ENCODE peak calls at places on chromosomes 2 and 18, in nine cellular contexts. One of them, this sample, is unnamed.

GRCh38 chr2:223269386-223269785 is 217.4 kb downstream of the KCNE4 start:
- DNase-seq in pancreas: no peak
- DNase-seq in iris pigment epithelial cell: peak; percentile 20
- DNase-seq in LoVo: no peak
- DNase-seq in dorsolateral prefrontal cortex: no peak
- DNase-seq in kidney tubule cell: no peak
- DNase-seq in T follicular helper cell: no peak
- DNase-seq in GM13977: no peak
- DNase-seq in Jurkat, Clone E6-1: no peak
- DNase-seq in this sample: no peak

GRCh38 chr2:54329482-54330225 is 73.6 kb upstream of the TSPYL6 start:
- DNase-seq in pancreas: no peak
- DNase-seq in iris pigment epithelial cell: peak; percentile 14
- DNase-seq in LoVo: no peak
- DNase-seq in dorsolateral prefrontal cortex: no peak
- DNase-seq in kidney tubule cell: peak; percentile 34
- DNase-seq in T follicular helper cell: no peak
- DNase-seq in GM13977: peak; percentile 19
- DNase-seq in Jurkat, Clone E6-1: no peak
- DNase-seq in this sample: peak; percentile 80

GRCh38 chr2:217993817-217994459 is 8.9 kb downstream of the TNS1 start:
- DNase-seq in pancreas: peak; percentile 69
- DNase-seq in iris pigment epithelial cell: peak; percentile 54
- DNase-seq in LoVo: peak; percentile 23
- DNase-seq in dorsolateral prefrontal cortex: peak; percentile 43
- DNase-seq in kidney tubule cell: peak; percentile 39
- DNase-seq in T follicular helper cell: peak; percentile 24
- DNase-seq in GM13977: peak; percentile 80
- DNase-seq in Jurkat, Clone E6-1: peak; percentile 8
- DNase-seq in this sample: peak; percentile 65

GRCh38 chr2:69604026-69604678 is 39.4 kb downstream of the AAK1 start:
- DNase-seq in pancreas: peak; percentile 33
- DNase-seq in iris pigment epithelial cell: no peak
- DNase-seq in LoVo: no peak
- DNase-seq in dorsolateral prefrontal cortex: no peak
- DNase-seq in kidney tubule cell: peak; percentile 56
- DNase-seq in T follicular helper cell: no peak
- DNase-seq in GM13977: no peak
- DNase-seq in Jurkat, Clone E6-1: no peak
- DNase-seq in this sample: no peak

GRCh38 chr2:178484245-178485041 is 4.2 kb downstream of the PLEKHA3 start:
- DNase-seq in pancreas: peak; percentile 43
- DNase-seq in iris pigment epithelial cell: no peak
- DNase-seq in LoVo: no peak
- DNase-seq in dorsolateral prefrontal cortex: peak; percentile 30
- DNase-seq in kidney tubule cell: peak; percentile 68
- DNase-seq in T follicular helper cell: no peak
- DNase-seq in GM13977: no peak
- DNase-seq in Jurkat, Clone E6-1: no peak
- DNase-seq in this sample: peak; percentile 62

GRCh38 chr2:74835831-74836674 is 2.1 kb downstream of the HK2 start:
- DNase-seq in pancreas: no peak
- DNase-seq in iris pigment epithelial cell: peak; percentile 40
- DNase-seq in LoVo: peak; percentile 67
- DNase-seq in dorsolateral prefrontal cortex: no peak
- DNase-seq in kidney tubule cell: peak; percentile 65
- DNase-seq in T follicular helper cell: no peak
- DNase-seq in GM13977: peak; percentile 78
- DNase-seq in Jurkat, Clone E6-1: peak; percentile 71
- DNase-seq in this sample: peak; percentile 63

GRCh38 chr2:238160206-238161129 is 1.7 kb downstream of the ERFE start:
- DNase-seq in pancreas: no peak
- DNase-seq in iris pigment epithelial cell: no peak
- DNase-seq in LoVo: no peak
- DNase-seq in dorsolateral prefrontal cortex: no peak
- DNase-seq in kidney tubule cell: no peak
- DNase-seq in T follicular helper cell: no peak
- DNase-seq in GM13977: no peak
- DNase-seq in Jurkat, Clone E6-1: no peak
- DNase-seq in this sample: no peak

GRCh38 chr2:219430633-219431615 is 3.7 kb upstream of the SPEG start:
- DNase-seq in pancreas: no peak
- DNase-seq in iris pigment epithelial cell: no peak
- DNase-seq in LoVo: no peak
- DNase-seq in dorsolateral prefrontal cortex: no peak
- DNase-seq in kidney tubule cell: peak; percentile 38
- DNase-seq in T follicular helper cell: no peak
- DNase-seq in GM13977: no peak
- DNase-seq in Jurkat, Clone E6-1: no peak
- DNase-seq in this sample: peak; percentile 49

GRCh38 chr2:30776831-30777652 is 30.2 kb downstream of the CAPN13 start:
- DNase-seq in pancreas: no peak
- DNase-seq in iris pigment epithelial cell: no peak
- DNase-seq in LoVo: no peak
- DNase-seq in dorsolateral prefrontal cortex: no peak
- DNase-seq in kidney tubule cell: no peak
- DNase-seq in T follicular helper cell: no peak
- DNase-seq in GM13977: no peak
- DNase-seq in Jurkat, Clone E6-1: no peak
- DNase-seq in this sample: no peak

GRCh38 chr2:238811293-238811692 is 36.6 kb upstream of the TWIST2 start:
- DNase-seq in pancreas: no peak
- DNase-seq in iris pigment epithelial cell: no peak
- DNase-seq in LoVo: no peak
- DNase-seq in dorsolateral prefrontal cortex: no peak
- DNase-seq in kidney tubule cell: no peak
- DNase-seq in T follicular helper cell: no peak
- DNase-seq in GM13977: no peak
- DNase-seq in Jurkat, Clone E6-1: no peak
- DNase-seq in this sample: peak; percentile 69

GRCh38 chr2:38627400-38627799 is 24.7 kb upstream of the HNRNPLL start:
- DNase-seq in pancreas: no peak
- DNase-seq in iris pigment epithelial cell: no peak
- DNase-seq in LoVo: no peak
- DNase-seq in dorsolateral prefrontal cortex: no peak
- DNase-seq in kidney tubule cell: no peak
- DNase-seq in T follicular helper cell: no peak
- DNase-seq in GM13977: no peak
- DNase-seq in Jurkat, Clone E6-1: no peak
- DNase-seq in this sample: no peak

GRCh38 chr2:217158906-217159305 is 299.0 kb upstream of the TNP1 start:
- DNase-seq in pancreas: no peak
- DNase-seq in iris pigment epithelial cell: no peak
- DNase-seq in LoVo: no peak
- DNase-seq in dorsolateral prefrontal cortex: no peak
- DNase-seq in kidney tubule cell: no peak
- DNase-seq in T follicular helper cell: no peak
- DNase-seq in GM13977: no peak
- DNase-seq in Jurkat, Clone E6-1: no peak
- DNase-seq in this sample: no peak

GRCh38 chr2:29191817-29192216 is 76.6 kb downstream of the CLIP4 start:
- DNase-seq in pancreas: no peak
- DNase-seq in iris pigment epithelial cell: no peak
- DNase-seq in LoVo: no peak
- DNase-seq in dorsolateral prefrontal cortex: no peak
- DNase-seq in kidney tubule cell: no peak
- DNase-seq in T follicular helper cell: no peak
- DNase-seq in GM13977: no peak
- DNase-seq in Jurkat, Clone E6-1: no peak
- DNase-seq in this sample: no peak

GRCh38 chr2:238902285-238902684 is 54.4 kb downstream of the TWIST2 start:
- DNase-seq in pancreas: no peak
- DNase-seq in iris pigment epithelial cell: no peak
- DNase-seq in LoVo: no peak
- DNase-seq in dorsolateral prefrontal cortex: no peak
- DNase-seq in kidney tubule cell: no peak
- DNase-seq in T follicular helper cell: no peak
- DNase-seq in GM13977: no peak
- DNase-seq in Jurkat, Clone E6-1: no peak
- DNase-seq in this sample: no peak

GRCh38 chr2:20343128-20343527 is 7.5 kb downstream of the PUM2 start:
- DNase-seq in pancreas: no peak
- DNase-seq in iris pigment epithelial cell: peak; percentile 56
- DNase-seq in LoVo: no peak
- DNase-seq in dorsolateral prefrontal cortex: no peak
- DNase-seq in kidney tubule cell: peak; percentile 50
- DNase-seq in T follicular helper cell: no peak
- DNase-seq in GM13977: no peak
- DNase-seq in Jurkat, Clone E6-1: no peak
- DNase-seq in this sample: no peak

GRCh38 chr18:70221156-70221910 is 15.8 kb upstream of the RTTN start:
- DNase-seq in pancreas: no peak
- DNase-seq in iris pigment epithelial cell: no peak
- DNase-seq in LoVo: no peak
- DNase-seq in dorsolateral prefrontal cortex: no peak
- DNase-seq in kidney tubule cell: no peak
- DNase-seq in T follicular helper cell: no peak
- DNase-seq in GM13977: no peak
- DNase-seq in Jurkat, Clone E6-1: no peak
- DNase-seq in this sample: no peak

GRCh38 chr2:45494275-45494977 is 116.6 kb downstream of the SRBD1 start:
- DNase-seq in pancreas: no peak
- DNase-seq in iris pigment epithelial cell: peak; percentile 74
- DNase-seq in LoVo: peak; percentile 66
- DNase-seq in dorsolateral prefrontal cortex: no peak
- DNase-seq in kidney tubule cell: peak; percentile 64
- DNase-seq in T follicular helper cell: no peak
- DNase-seq in GM13977: peak; percentile 50
- DNase-seq in Jurkat, Clone E6-1: peak; percentile 39
- DNase-seq in this sample: peak; percentile 91

GRCh38 chr2:101998556-101999121 is 6.9 kb downstream of the IL1R2 start:
- DNase-seq in pancreas: no peak
- DNase-seq in iris pigment epithelial cell: no peak
- DNase-seq in LoVo: no peak
- DNase-seq in dorsolateral prefrontal cortex: no peak
- DNase-seq in kidney tubule cell: no peak
- DNase-seq in T follicular helper cell: no peak
- DNase-seq in GM13977: no peak
- DNase-seq in Jurkat, Clone E6-1: peak; percentile 51
- DNase-seq in this sample: no peak

GRCh38 chr2:109694190-109694589 is 80.0 kb downstream of the SOWAHC start:
- DNase-seq in pancreas: no peak
- DNase-seq in iris pigment epithelial cell: peak; percentile 31
- DNase-seq in LoVo: no peak
- DNase-seq in dorsolateral prefrontal cortex: no peak
- DNase-seq in kidney tubule cell: peak; percentile 62
- DNase-seq in T follicular helper cell: no peak
- DNase-seq in GM13977: no peak
- DNase-seq in Jurkat, Clone E6-1: no peak
- DNase-seq in this sample: peak; percentile 39

GRCh38 chr2:233129351-233129978 is 69.3 kb downstream of the INPP5D start:
- DNase-seq in pancreas: no peak
- DNase-seq in iris pigment epithelial cell: no peak
- DNase-seq in LoVo: no peak
- DNase-seq in dorsolateral prefrontal cortex: no peak
- DNase-seq in kidney tubule cell: no peak
- DNase-seq in T follicular helper cell: no peak
- DNase-seq in GM13977: no peak
- DNase-seq in Jurkat, Clone E6-1: no peak
- DNase-seq in this sample: no peak

GRCh38 chr2:34096552-34097171 is 497.6 kb upstream of the FAM98A start:
- DNase-seq in pancreas: peak; percentile 40
- DNase-seq in iris pigment epithelial cell: peak; percentile 61
- DNase-seq in LoVo: peak; percentile 55
- DNase-seq in dorsolateral prefrontal cortex: peak; percentile 54
- DNase-seq in kidney tubule cell: peak; percentile 75
- DNase-seq in T follicular helper cell: peak; percentile 11
- DNase-seq in GM13977: peak; percentile 15
- DNase-seq in Jurkat, Clone E6-1: peak; percentile 16
- DNase-seq in this sample: peak; percentile 79

GRCh38 chr2:241545523-241546473 is 12.7 kb upstream of the BOK start:
- DNase-seq in pancreas: no peak
- DNase-seq in iris pigment epithelial cell: no peak
- DNase-seq in LoVo: no peak
- DNase-seq in dorsolateral prefrontal cortex: no peak
- DNase-seq in kidney tubule cell: no peak
- DNase-seq in T follicular helper cell: no peak
- DNase-seq in GM13977: no peak
- DNase-seq in Jurkat, Clone E6-1: no peak
- DNase-seq in this sample: no peak

GRCh38 chr2:127423476-127423840 is 5.2 kb downstream of the PROC start:
- DNase-seq in pancreas: no peak
- DNase-seq in iris pigment epithelial cell: no peak
- DNase-seq in LoVo: peak; percentile 80
- DNase-seq in dorsolateral prefrontal cortex: no peak
- DNase-seq in kidney tubule cell: no peak
- DNase-seq in T follicular helper cell: no peak
- DNase-seq in GM13977: no peak
- DNase-seq in Jurkat, Clone E6-1: no peak
- DNase-seq in this sample: no peak

GRCh38 chr2:49251766-49252165 is 97.5 kb upstream of the FSHR start:
- DNase-seq in pancreas: no peak
- DNase-seq in iris pigment epithelial cell: peak; percentile 70
- DNase-seq in LoVo: no peak
- DNase-seq in dorsolateral prefrontal cortex: no peak
- DNase-seq in kidney tubule cell: peak; percentile 80
- DNase-seq in T follicular helper cell: no peak
- DNase-seq in GM13977: no peak
- DNase-seq in Jurkat, Clone E6-1: no peak
- DNase-seq in this sample: peak; percentile 40

GRCh38 chr2:29304399-29304798 is 189.2 kb downstream of the CLIP4 start:
- DNase-seq in pancreas: no peak
- DNase-seq in iris pigment epithelial cell: peak; percentile 18
- DNase-seq in LoVo: peak; percentile 5
- DNase-seq in dorsolateral prefrontal cortex: no peak
- DNase-seq in kidney tubule cell: peak; percentile 86
- DNase-seq in T follicular helper cell: no peak
- DNase-seq in GM13977: no peak
- DNase-seq in Jurkat, Clone E6-1: no peak
- DNase-seq in this sample: no peak

GRCh38 chr2:173964565-173965371 is 405 bp downstream of the SP3 start:
- DNase-seq in pancreas: peak; percentile 90
- DNase-seq in iris pigment epithelial cell: peak; percentile 88
- DNase-seq in LoVo: peak; percentile 71
- DNase-seq in dorsolateral prefrontal cortex: peak; percentile 82
- DNase-seq in kidney tubule cell: peak; percentile 87
- DNase-seq in T follicular helper cell: peak; percentile 84
- DNase-seq in GM13977: peak; percentile 82
- DNase-seq in Jurkat, Clone E6-1: peak; percentile 83
- DNase-seq in this sample: peak; percentile 83

GRCh38 chr18:12308386-12309100 is 502 bp downstream of the TUBB6 start:
- DNase-seq in pancreas: peak; percentile 71
- DNase-seq in iris pigment epithelial cell: peak; percentile 91
- DNase-seq in LoVo: peak; percentile 83
- DNase-seq in dorsolateral prefrontal cortex: peak; percentile 32
- DNase-seq in kidney tubule cell: peak; percentile 89
- DNase-seq in T follicular helper cell: no peak
- DNase-seq in GM13977: peak; percentile 84
- DNase-seq in Jurkat, Clone E6-1: no peak
- DNase-seq in this sample: peak; percentile 95

GRCh38 chr2:72034353-72035095 is 113.1 kb downstream of the CYP26B1 start:
- DNase-seq in pancreas: no peak
- DNase-seq in iris pigment epithelial cell: no peak
- DNase-seq in LoVo: no peak
- DNase-seq in dorsolateral prefrontal cortex: no peak
- DNase-seq in kidney tubule cell: no peak
- DNase-seq in T follicular helper cell: no peak
- DNase-seq in GM13977: peak; percentile 1
- DNase-seq in Jurkat, Clone E6-1: no peak
- DNase-seq in this sample: no peak

GRCh38 chr2:136008205-136008865 is 22.9 kb upstream of the DARS1 start:
- DNase-seq in pancreas: no peak
- DNase-seq in iris pigment epithelial cell: no peak
- DNase-seq in LoVo: no peak
- DNase-seq in dorsolateral prefrontal cortex: no peak
- DNase-seq in kidney tubule cell: no peak
- DNase-seq in T follicular helper cell: no peak
- DNase-seq in GM13977: no peak
- DNase-seq in Jurkat, Clone E6-1: peak; percentile 92
- DNase-seq in this sample: no peak

GRCh38 chr2:240164586-240164985 is 24.1 kb upstream of the OTOS start:
- DNase-seq in pancreas: no peak
- DNase-seq in iris pigment epithelial cell: no peak
- DNase-seq in LoVo: no peak
- DNase-seq in dorsolateral prefrontal cortex: no peak
- DNase-seq in kidney tubule cell: no peak
- DNase-seq in T follicular helper cell: no peak
- DNase-seq in GM13977: no peak
- DNase-seq in Jurkat, Clone E6-1: no peak
- DNase-seq in this sample: no peak

GRCh38 chr18:76957384-76958355 is 135.3 kb downstream of the ZNF236 start:
- DNase-seq in pancreas: no peak
- DNase-seq in iris pigment epithelial cell: no peak
- DNase-seq in LoVo: no peak
- DNase-seq in dorsolateral prefrontal cortex: no peak
- DNase-seq in kidney tubule cell: no peak
- DNase-seq in T follicular helper cell: no peak
- DNase-seq in GM13977: no peak
- DNase-seq in Jurkat, Clone E6-1: no peak
- DNase-seq in this sample: peak; percentile 60

This sample was measured in fibroblast of the aortic adventitia.